ENCODE peak calls at places on chromosomes 5 and 9, in four cellular contexts. One of them, this sample, is unnamed.

GRCh38 chr5:98319299-98320011 is 454.0 kb upstream of the RGMB start:
- DNase-seq in stimulated activated naive B cell treated with anti-CD40 and anti-IgM and Interleukin-4, amounts not matched to agents 10 μg/mL and 1 μg/mL and 100 μg/mL, for 72 hours: no peak
- DNase-seq in Right ventricle myocardium superior: no peak
- DNase-seq in lung microvascular endothelial cell: no peak
- DNase-seq in this sample: no peak

GRCh38 chr5:113000466-113000865 is 23.9 kb downstream of the DCP2 start:
- DNase-seq in lung microvascular endothelial cell: no peak
- DNase-seq in stimulated activated naive B cell treated with anti-CD40 and anti-IgM and Interleukin-4, amounts not matched to agents 10 μg/mL and 1 μg/mL and 100 μg/mL, for 72 hours: no peak
- DNase-seq in Right ventricle myocardium superior: no peak
- DNase-seq in this sample: no peak

GRCh38 chr9:18331808-18332209 is 142.1 kb upstream of the ADAMTSL1 start:
- DNase-seq in lung microvascular endothelial cell: peak
- DNase-seq in Right ventricle myocardium superior: no peak
- DNase-seq in stimulated activated naive B cell treated with anti-CD40 and anti-IgM and Interleukin-4, amounts not matched to agents 10 μg/mL and 1 μg/mL and 100 μg/mL, for 72 hours: no peak
- DNase-seq in this sample: no peak

GRCh38 chr5:97229688-97230285 is 46.7 kb upstream of the RIOK2 start:
- DNase-seq in stimulated activated naive B cell treated with anti-CD40 and anti-IgM and Interleukin-4, amounts not matched to agents 10 μg/mL and 1 μg/mL and 100 μg/mL, for 72 hours: no peak
- DNase-seq in lung microvascular endothelial cell: peak
- DNase-seq in Right ventricle myocardium superior: no peak
- DNase-seq in this sample: no peak

GRCh38 chr9:82457281-82457680 is 468.7 kb downstream of the SPATA31D1 start:
- DNase-seq in lung microvascular endothelial cell: no peak
- DNase-seq in Right ventricle myocardium superior: no peak
- DNase-seq in stimulated activated naive B cell treated with anti-CD40 and anti-IgM and Interleukin-4, amounts not matched to agents 10 μg/mL and 1 μg/mL and 100 μg/mL, for 72 hours: no peak
- DNase-seq in this sample: no peak

GRCh38 chr5:31688515-31689092 is 49.7 kb downstream of the PDZD2 start:
- DNase-seq in stimulated activated naive B cell treated with anti-CD40 and anti-IgM and Interleukin-4, amounts not matched to agents 10 μg/mL and 1 μg/mL and 100 μg/mL, for 72 hours: no peak
- DNase-seq in lung microvascular endothelial cell: no peak
- DNase-seq in Right ventricle myocardium superior: no peak
- DNase-seq in this sample: no peak

GRCh38 chr9:131873891-131874440 is 134.1 kb upstream of the RAPGEF1 start:
- DNase-seq in stimulated activated naive B cell treated with anti-CD40 and anti-IgM and Interleukin-4, amounts not matched to agents 10 μg/mL and 1 μg/mL and 100 μg/mL, for 72 hours: no peak
- DNase-seq in lung microvascular endothelial cell: no peak
- DNase-seq in Right ventricle myocardium superior: no peak
- DNase-seq in this sample: no peak

GRCh38 chr9:127935765-127936221 is 1.9 kb downstream of the DPM2 start:
- DNase-seq in lung microvascular endothelial cell: no peak
- DNase-seq in Right ventricle myocardium superior: no peak
- DNase-seq in stimulated activated naive B cell treated with anti-CD40 and anti-IgM and Interleukin-4, amounts not matched to agents 10 μg/mL and 1 μg/mL and 100 μg/mL, for 72 hours: no peak
- DNase-seq in this sample: no peak

GRCh38 chr5:83789376-83789775 is 68.7 kb upstream of the HAPLN1 start:
- DNase-seq in Right ventricle myocardium superior: no peak
- DNase-seq in stimulated activated naive B cell treated with anti-CD40 and anti-IgM and Interleukin-4, amounts not matched to agents 10 μg/mL and 1 μg/mL and 100 μg/mL, for 72 hours: no peak
- DNase-seq in lung microvascular endothelial cell: no peak
- DNase-seq in this sample: no peak

GRCh38 chr9:121288557-121288873 is 20.6 kb downstream of the GSN start:
- DNase-seq in stimulated activated naive B cell treated with anti-CD40 and anti-IgM and Interleukin-4, amounts not matched to agents 10 μg/mL and 1 μg/mL and 100 μg/mL, for 72 hours: no peak
- DNase-seq in Right ventricle myocardium superior: no peak
- DNase-seq in lung microvascular endothelial cell: no peak
- DNase-seq in this sample: no peak

GRCh38 chr9:113598883-113599282 is 135.4 kb downstream of the RGS3 start:
- DNase-seq in stimulated activated naive B cell treated with anti-CD40 and anti-IgM and Interleukin-4, amounts not matched to agents 10 μg/mL and 1 μg/mL and 100 μg/mL, for 72 hours: no peak
- DNase-seq in lung microvascular endothelial cell: no peak
- DNase-seq in Right ventricle myocardium superior: no peak
- DNase-seq in this sample: no peak